ENCODE peak calls at places on chromosomes 11 and 22, in nine cellular contexts. J, Q, T, Z, S, V, U, H and P are unnamed samples.

GRCh38 chr11:45885274-45885920 is at the start of gene MAPK8IP1:
- DNase-seq in Q (peak), J (peak), Z (peak), S (peak), T (no peak), H (no peak), U (peak), V (peak), P (peak)

GRCh38 chr11:74138572-74138971 is 32.2 kb downstream of the C2CD3 start:
- DNase-seq in T (peak), V (peak), Z (peak), U (peak), Q (no peak), S (no peak), J (peak), H (peak), P (no peak)

GRCh38 chr11:14860511-14860910 is 31.5 kb downstream of the CYP2R1 start:
- DNase-seq in H (no peak), V (no peak), Z (peak), U (no peak), Q (no peak), T (no peak), J (no peak), S (no peak), P (no peak)

GRCh38 chr11:49208006-49208721 is at the start of gene FOLH1:
- DNase-seq in U (peak), H (no peak), J (peak), S (no peak), T (peak), Q (no peak), Z (peak), V (no peak), P (peak)

GRCh38 chr22:39177791-39178190 is 25.3 kb upstream of the CBX7 start:
- DNase-seq in T (peak), Q (no peak), J (peak), H (no peak), S (no peak), Z (no peak), V (no peak), U (no peak), P (no peak)

GRCh38 chr11:94706211-94706610 is 61.9 kb upstream of the AMOTL1 start:
- DNase-seq in Z (peak), V (no peak), H (peak), T (no peak), J (peak), S (no peak), U (no peak), Q (no peak), P (no peak)

GRCh38 chr11:118415051-118415738 is 13.8 kb downstream of the ATP5MG start:
- DNase-seq in U (no peak), T (no peak), S (no peak), Q (no peak), H (no peak), V (peak), Z (no peak), J (no peak), P (no peak)

GRCh38 chr11:94766656-94767291 is 1.4 kb upstream of the AMOTL1 start:
- DNase-seq in U (no peak), S (no peak), H (no peak), V (peak), Q (no peak), J (no peak), Z (peak), T (peak), P (no peak)

GRCh38 chr22:34801221-34801620 is 264.7 kb upstream of the ISX start:
- DNase-seq in J (no peak), V (no peak), Z (no peak), Q (no peak), H (no peak), T (no peak), S (no peak), U (no peak), P (no peak)

GRCh38 chr22:37260396-37260795 is 16.3 kb upstream of the RAC2 start:
- DNase-seq in T (no peak), H (no peak), U (no peak), S (no peak), Z (no peak), V (no peak), J (no peak), Q (no peak), P (no peak)

GRCh38 chr11:128696930-128697329 is 3.1 kb downstream of the FLI1 start:
- DNase-seq in V (no peak), Q (no peak), S (no peak), U (no peak), H (no peak), T (no peak), Z (no peak), J (no peak), P (no peak)

GRCh38 chr22:37824674-37825641 is 1.8 kb downstream of the GALR3 start:
- DNase-seq in T (no peak), Q (no peak), S (no peak), J (no peak), U (no peak), H (no peak), V (no peak), Z (peak), P (no peak)

GRCh38 chr11:6755303-6755952 is 16.3 kb downstream of the OR2AG2 start:
- DNase-seq in H (peak), V (peak), T (no peak), J (peak), Q (peak), U (peak), Z (peak), S (peak), P (peak)

GRCh38 chr11:61035086-61035835 is 63.8 kb downstream of the CD6 start:
- DNase-seq in V (no peak), Q (no peak), J (no peak), U (no peak), T (no peak), H (no peak), Z (no peak), S (no peak), P (no peak)

GRCh38 chr11:32297629-32298028 is 137.7 kb downstream of the WT1 start:
- DNase-seq in Z (peak), V (peak), H (peak), T (no peak), J (no peak), Q (no peak), U (no peak), S (no peak), P (peak)

GRCh38 chr11:48193876-48194275 is 22.7 kb upstream of the OR4B1 start:
- DNase-seq in H (peak), T (no peak), Q (no peak), U (no peak), J (no peak), S (no peak), Z (peak), V (no peak), P (no peak)

GRCh38 chr22:41603873-41604332 is 14.3 kb upstream of the PMM1 start:
- DNase-seq in Q (peak), J (no peak), T (no peak), H (no peak), S (no peak), V (peak), U (no peak), Z (no peak), P (peak)

GRCh38 chr11:37230865-37231264 is 632.8 kb upstream of the RAG2 start:
- DNase-seq in T (no peak), Z (no peak), Q (no peak), V (no peak), U (no peak), S (no peak), H (no peak), J (no peak), P (no peak)

GRCh38 chr22:23705358-23705757 is 14.5 kb downstream of the RGL4 start:
- DNase-seq in U (no peak), Z (no peak), H (no peak), S (no peak), J (no peak), T (no peak), V (no peak), Q (no peak), P (no peak)

GRCh38 chr11:111454561-111455192 is 57.5 kb downstream of the BTG4 start:
- DNase-seq in H (peak), T (no peak), J (peak), U (no peak), S (peak), Q (no peak), Z (peak), V (peak), P (peak)

GRCh38 chr11:66150140-66150539 is 80.1 kb downstream of the PACS1 start:
- DNase-seq in U (no peak), T (no peak), Q (no peak), V (no peak), Z (no peak), S (no peak), J (no peak), H (no peak), P (no peak)

GRCh38 chr11:134139873-134140331 is 71.0 kb downstream of the JAM3 start:
- DNase-seq in Z (peak), U (peak), Q (peak), J (peak), H (peak), T (peak), V (peak), S (peak), P (peak)

GRCh38 chr22:25236417-25236816 is 17.0 kb downstream of the CRYBB2 start:
- DNase-seq in Q (no peak), S (no peak), Z (no peak), U (no peak), H (no peak), T (no peak), V (no peak), J (no peak), P (no peak)

GRCh38 chr11:36191941-36192340 is 97.3 kb downstream of the COMMD9 start:
- DNase-seq in V (no peak), Z (no peak), H (no peak), S (no peak), Q (no peak), U (no peak), J (no peak), T (no peak), P (no peak)

GRCh38 chr11:11989774-11990744 is 18.4 kb downstream of the DKK3 start:
- DNase-seq in Z (no peak), T (peak), J (no peak), V (no peak), U (no peak), S (no peak), Q (no peak), H (peak), P (no peak)

GRCh38 chr11:48006301-48006992 is 26.1 kb downstream of the PTPRJ start:
- DNase-seq in U (no peak), H (peak), T (peak), S (no peak), J (no peak), Z (peak), Q (no peak), V (peak), P (peak)

GRCh38 chr11:116219171-116219635 is 553.6 kb downstream of the BUD13 start:
- DNase-seq in Z (no peak), U (peak), V (no peak), S (no peak), J (peak), T (no peak), H (no peak), Q (no peak), P (no peak)

GRCh38 chr11:85848556-85848955 is 6.6 kb upstream of the CCDC83 start:
- DNase-seq in Q (no peak), U (no peak), S (no peak), J (no peak), H (no peak), Z (peak), T (no peak), V (no peak), P (no peak)

GRCh38 chr11:129315781-129316579 is 59.7 kb upstream of the BARX2 start:
- DNase-seq in T (no peak), V (no peak), H (no peak), Z (peak), Q (no peak), J (no peak), U (peak), S (no peak), P (no peak)

GRCh38 chr22:36340621-36341020 is 47.1 kb downstream of the MYH9 start:
- DNase-seq in V (no peak), H (no peak), Z (no peak), U (no peak), S (no peak), J (no peak), T (no peak), Q (no peak), P (no peak)

GRCh38 chr11:69088676-69089146 is 40.0 kb downstream of the TPCN2 start:
- DNase-seq in H (peak), T (peak), Z (peak), U (peak), Q (peak), J (peak), S (peak), V (peak), P (peak)

GRCh38 chr11:41660585-41660984 is 201.1 kb upstream of the LRRC4C start:
- DNase-seq in Q (no peak), U (no peak), J (no peak), T (no peak), Z (no peak), H (no peak), S (no peak), V (no peak), P (no peak)

GRCh38 chr11:60261014-60261413 is 18.1 kb upstream of the MS4A4E start:
- DNase-seq in S (no peak), Z (no peak), H (no peak), T (no peak), V (no peak), U (no peak), J (no peak), Q (no peak), P (no peak)

GRCh38 chr22:41574847-41575381 is 14.1 kb downstream of the CSDC2 start:
- DNase-seq in J (peak), T (peak), Z (no peak), U (peak), H (no peak), Q (no peak), V (peak), S (no peak), P (no peak)

GRCh38 chr11:69074786-69075185 is 26.1 kb downstream of the TPCN2 start:
- DNase-seq in S (no peak), T (peak), V (no peak), J (no peak), Z (no peak), H (no peak), U (no peak), Q (no peak), P (no peak)

GRCh38 chr11:34928960-34929680 is 12.7 kb downstream of the PDHX start:
- DNase-seq in Z (no peak), H (no peak), J (no peak), U (no peak), S (no peak), V (no peak), T (no peak), Q (no peak), P (no peak)

GRCh38 chr11:125429174-125429707 is 66.8 kb downstream of the FEZ1 start:
- DNase-seq in U (peak), Z (peak), V (peak), S (peak), Q (peak), J (peak), T (no peak), H (peak), P (peak)

GRCh38 chr11:61955416-61956135 is 5.4 kb downstream of the BEST1 start:
- DNase-seq in V (no peak), T (peak), J (no peak), U (no peak), Z (peak), S (no peak), Q (no peak), H (no peak), P (peak)

GRCh38 chr11:69292221-69292648 is 1.7 kb upstream of the MYEOV start:
- DNase-seq in S (peak), T (no peak), Z (peak), V (peak), Q (peak), J (no peak), U (no peak), H (no peak), P (no peak)

GRCh38 chr11:1826552-1827094 is 8.2 kb upstream of the SYT8 start:
- DNase-seq in U (peak), Q (no peak), V (peak), Z (peak), J (no peak), H (peak), T (no peak), S (no peak), P (no peak)
- TF ChIP-seq CTCF in U (no peak), Q (no peak), V (peak), Z (peak), J (no peak), H (no peak), T (no peak), S (no peak), P (no peak)

GRCh38 chr11:17906436-17906835 is 106.4 kb downstream of the SERGEF start:
- DNase-seq in Q (no peak), Z (peak), T (no peak), S (no peak), V (peak), U (no peak), H (no peak), J (no peak), P (no peak)
- TF ChIP-seq CTCF in Q (no peak), Z (peak), T (no peak), S (peak), V (peak), U (no peak), H (no peak), J (no peak), P (peak)

GRCh38 chr22:32474635-32475427 is at the start of gene FBXO7:
- DNase-seq in U (peak), S (peak), Z (peak), T (peak), H (peak), J (peak), Q (peak), V (peak), P (peak)
- TF ChIP-seq CTCF in U (peak), S (peak), Z (peak), T (peak), H (peak), J (peak), Q (peak), V (peak), P (peak)

GRCh38 chr11:113494021-113494420 is 18.8 kb upstream of the DRD2 start:
- DNase-seq in T (no peak), Q (no peak), V (peak), J (no peak), H (no peak), U (no peak), S (no peak), Z (no peak), P (no peak)
- TF ChIP-seq CTCF in T (no peak), Q (no peak), V (peak), J (no peak), H (no peak), U (no peak), S (no peak), Z (peak), P (no peak)

DNA sequence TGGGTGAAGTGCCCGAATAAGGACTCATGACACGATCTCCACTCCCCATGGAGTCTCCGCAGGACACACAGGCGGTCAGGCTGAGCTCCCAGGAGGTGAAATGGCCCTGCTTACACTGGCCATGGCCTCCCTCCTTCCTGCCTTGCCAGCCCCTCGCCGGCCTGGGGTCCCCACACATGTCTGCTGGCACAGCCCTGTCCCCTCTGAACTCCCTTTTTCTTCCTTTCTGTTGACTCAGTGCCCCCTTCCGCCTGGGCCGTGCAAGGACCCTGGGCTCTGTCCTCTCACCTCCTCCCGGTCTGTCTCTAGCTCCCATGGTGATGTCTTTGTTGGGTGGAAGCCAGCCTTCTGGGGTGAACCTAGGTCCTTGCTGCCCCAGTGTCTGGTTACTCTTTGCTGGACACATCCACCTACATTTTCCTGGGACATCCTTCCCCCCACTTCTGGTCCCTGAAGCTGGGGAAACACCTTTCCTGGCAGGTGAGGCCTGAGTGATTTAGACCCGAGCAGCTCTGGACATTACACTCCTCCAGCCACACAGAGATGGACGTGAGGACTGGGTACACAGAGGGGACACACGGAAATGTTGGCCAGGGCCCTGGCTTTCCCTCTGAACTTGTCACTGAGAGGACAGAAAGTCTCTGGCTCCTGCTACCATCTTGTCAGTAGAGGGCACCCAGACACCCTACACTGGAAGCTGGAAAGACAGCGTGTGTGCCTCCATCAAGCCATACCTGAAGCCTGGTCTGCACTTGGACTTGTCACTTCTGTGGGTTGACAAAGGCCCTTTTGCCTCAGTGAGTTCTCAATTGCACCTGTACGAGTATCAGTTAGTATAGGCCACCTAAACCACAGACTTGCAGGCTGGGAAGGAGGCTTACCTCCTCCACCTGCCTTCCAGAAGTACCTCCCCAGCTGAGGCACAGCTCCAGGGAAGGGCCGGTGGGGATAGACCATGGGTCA is 864.3 kb downstream of the TBC1D22A start:
- DNase-seq in Q (no peak), U (no peak), T (no peak), Z (no peak), H (no peak), J (no peak), V (peak), S (no peak), P (no peak)
- TF ChIP-seq CTCF in Q (no peak), U (no peak), T (no peak), Z (no peak), H (no peak), J (no peak), V (peak), S (no peak), P (no peak)

GRCh38 chr22:44733426-44734106 is 18.8 kb upstream of the ARHGAP8 start:
- DNase-seq in U (no peak), H (no peak), Z (no peak), S (no peak), V (no peak), J (no peak), Q (no peak), T (no peak), P (no peak)

GRCh38 chr22:44735518-44736428 is 16.6 kb upstream of the ARHGAP8 start:
- DNase-seq in J (peak), Q (peak), Z (peak), S (peak), T (peak), U (peak), V (peak), H (no peak), P (peak)

GRCh38 chr22:44734801-44735517 is 17.4 kb upstream of the ARHGAP8 start:
- DNase-seq in H (no peak), J (no peak), V (no peak), Z (no peak), S (no peak), T (no peak), Q (no peak), U (no peak), P (no peak)

GRCh38 chr22:44732661-44733060 is 19.7 kb upstream of the ARHGAP8 start:
- DNase-seq in J (no peak), U (no peak), T (no peak), Z (no peak), V (no peak), Q (no peak), S (no peak), H (no peak), P (no peak)

DNA sequence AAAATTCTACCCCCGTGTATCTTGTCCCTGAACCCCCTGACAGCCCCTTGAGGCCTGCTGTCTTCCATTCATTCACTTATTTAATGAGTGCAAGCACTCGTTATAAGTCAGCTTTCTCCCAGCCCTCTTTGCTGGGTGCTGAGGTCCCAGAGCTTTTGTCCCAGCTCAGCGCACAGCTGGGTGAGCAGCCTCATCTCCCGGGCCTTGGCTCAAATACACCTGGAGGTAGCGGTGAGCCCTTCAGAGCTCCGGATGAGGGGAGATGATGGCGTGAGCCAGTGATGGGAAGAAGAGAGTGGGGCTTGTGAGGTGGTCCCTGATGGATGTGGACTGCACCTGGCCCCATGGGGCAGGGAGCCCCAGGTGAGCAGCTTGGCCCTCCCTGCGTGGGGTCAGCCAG is 18.1 kb upstream of the ARHGAP8 start:
- DNase-seq in Q (no peak), T (no peak), Z (no peak), H (no peak), S (no peak), J (no peak), U (no peak), V (no peak), P (no peak)
- TF ChIP-seq CTCF in Q (no peak), T (no peak), Z (no peak), H (no peak), S (no peak), J (no peak), U (no peak), V (no peak), P (no peak)